ENCODE peak calls at places on chromosomes 6 and 20, in nine cellular contexts. V, F, D, A, S, G, Z, B and U are unnamed samples. For H3K4me1, the result is how much of the 10 kb centered on the place peaks cover.

GRCh38 chr6:43310137-43310536 is 1.5 kb upstream of the CRIP3 start:
- DNase-seq in V (peak), F (no peak), D (no peak), A (no peak), S (no peak), G (no peak), Z (no peak), B (no peak), U (no peak)

GRCh38 chr6:128731249-128732165 is 151.4 kb upstream of the LAMA2 start:
- DNase-seq in V (peak), F (peak), D (no peak), A (peak), S (no peak), G (no peak), Z (no peak), B (no peak), U (no peak)

GRCh38 chr6:41637179-41638001 is 878 bp upstream of the MDFI start:
- DNase-seq in V (no peak), F (peak), D (peak), A (no peak), S (peak), G (no peak), Z (peak), B (no peak), U (no peak)

GRCh38 chr6:41445268-41445667 is 100.9 kb upstream of the FOXP4 start:
- DNase-seq in V (peak), F (no peak), D (no peak), A (no peak), S (no peak), G (no peak), Z (no peak), B (no peak), U (no peak)

GRCh38 chr6:134539865-134540323 is 222.0 kb upstream of the SGK1 start:
- DNase-seq in V (peak), F (no peak), D (no peak), A (no peak), S (no peak), G (no peak), Z (no peak), B (no peak), U (no peak)

GRCh38 chr20:52090036-52090435 is 101.5 kb downstream of the ZFP64 start:
- DNase-seq in V (no peak), F (no peak), D (no peak), A (no peak), S (no peak), G (no peak), Z (no peak), B (no peak), U (no peak)

GRCh38 chr20:15889073-15889923 is 684.0 kb downstream of the KIF16B start:
- DNase-seq in V (no peak), F (no peak), D (no peak), A (no peak), S (no peak), G (no peak), Z (no peak), B (no peak), U (no peak)

GRCh38 chr6:163710552-163710951 is 296.0 kb downstream of the QKI start:
- DNase-seq in V (no peak), F (no peak), D (no peak), A (no peak), S (no peak), G (no peak), Z (no peak), B (no peak), U (no peak)

GRCh38 chr6:116948535-116949304 is 71.7 kb downstream of the RFX6 start:
- DNase-seq in V (no peak), F (no peak), D (no peak), A (peak), S (no peak), G (no peak), Z (no peak), B (no peak), U (no peak)

GRCh38 chr6:100877851-100878250 is 3.3 kb downstream of the ASCC3 start:
- DNase-seq in V (no peak), F (no peak), D (no peak), A (no peak), S (no peak), G (no peak), Z (no peak), B (no peak), U (no peak)

GRCh38 chr6:15160812-15161211 is 85.1 kb upstream of the JARID2 start:
- DNase-seq in V (peak), F (no peak), D (no peak), A (no peak), S (no peak), G (no peak), Z (no peak), B (no peak), U (no peak)

GRCh38 chr6:122749451-122750050 is 30.0 kb upstream of the FABP7 start:
- DNase-seq in V (no peak), F (no peak), D (no peak), A (no peak), S (no peak), G (no peak), Z (no peak), B (no peak), U (no peak)

DNA sequence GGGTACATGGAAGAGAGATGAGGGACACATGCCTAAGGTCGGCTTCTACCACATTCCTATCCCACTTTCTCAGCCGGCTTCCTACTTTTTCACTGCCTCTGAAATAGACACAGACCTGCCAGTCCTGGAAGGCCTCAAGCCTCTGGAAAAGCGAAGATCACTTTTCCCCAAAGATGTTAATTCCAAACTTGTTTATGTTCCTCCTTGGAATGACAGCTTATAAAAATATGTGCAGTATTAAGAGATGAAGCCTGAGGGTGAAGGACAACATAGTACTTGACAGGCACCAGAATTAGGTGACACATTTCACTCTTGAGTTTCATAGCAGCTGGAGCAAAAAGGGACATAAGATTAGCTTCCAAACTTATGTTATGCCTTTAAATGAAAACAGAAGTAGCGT is 25.2 kb downstream of the FOXO3 start:
- DNase-seq in V (no peak), F (no peak), D (no peak), A (no peak), S (no peak), G (no peak), Z (no peak), B (no peak), U (no peak)
- H3K4me1 ChIP-seq in V (half or more), F (under half), D (half or more), A (under half), S (half or more), G (under half), Z (half or more), B (half or more), U (under half)

DNA sequence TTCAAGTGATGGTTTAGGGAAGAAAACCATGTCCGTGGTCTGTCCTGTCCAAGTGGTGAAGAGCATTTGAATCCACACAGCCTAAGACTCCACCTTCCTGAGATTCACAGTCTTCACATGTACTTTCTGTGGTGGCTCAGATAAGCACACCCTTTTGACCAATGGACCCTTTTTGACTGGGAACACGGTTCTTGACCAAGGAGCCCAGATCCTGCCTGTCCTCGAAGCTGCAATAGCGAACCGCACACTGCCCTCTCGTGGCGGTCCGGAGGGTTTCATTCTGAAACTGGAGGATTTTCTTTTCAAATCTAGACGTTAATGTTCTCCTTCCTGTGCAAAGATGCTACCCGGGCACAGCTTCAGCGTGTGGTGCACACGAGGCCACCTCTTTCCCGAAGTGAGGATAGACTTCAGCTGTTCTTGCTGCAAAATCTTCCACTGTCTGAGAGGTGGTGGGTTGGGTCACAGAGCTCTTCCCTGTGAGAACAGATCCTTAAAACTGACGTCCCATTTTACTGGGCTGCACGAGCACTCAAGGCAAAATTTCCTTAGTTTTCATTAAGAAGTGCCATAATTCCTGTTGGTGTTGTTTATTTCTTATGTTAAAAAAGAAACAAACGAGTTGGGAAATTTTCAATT is 90.5 kb downstream of the SYNJ2 start:
- DNase-seq in V (peak), F (peak), D (peak), A (peak), S (peak), G (peak), Z (peak), B (peak), U (peak)
- TF ChIP-seq CTCF in V (peak), F (peak), D (peak), A (peak), S (peak), G (peak), Z (peak), B (peak), U (peak)

GRCh38 chr6:157273756-157274088 is 49.6 kb downstream of the TMEM242 start:
- DNase-seq in V (no peak), F (peak), D (peak), A (peak), S (no peak), G (no peak), Z (peak), B (peak), U (peak)
- H3K4me3 ChIP-seq in V (peak), F (peak), D (peak), A (no peak), S (no peak), G (peak), Z (peak), B (no peak), U (peak)

GRCh38 chr20:63551068-63551467 is 2.9 kb upstream of the FNDC11 start:
- DNase-seq in V (no peak), F (no peak), D (no peak), A (no peak), S (no peak), G (no peak), Z (no peak), B (no peak), U (no peak)
- H3K4me1 ChIP-seq in V (under half), F (under half), D (under half), A (under half), S (under half), G (under half), Z (under half), B (under half), U (under half)

DNA sequence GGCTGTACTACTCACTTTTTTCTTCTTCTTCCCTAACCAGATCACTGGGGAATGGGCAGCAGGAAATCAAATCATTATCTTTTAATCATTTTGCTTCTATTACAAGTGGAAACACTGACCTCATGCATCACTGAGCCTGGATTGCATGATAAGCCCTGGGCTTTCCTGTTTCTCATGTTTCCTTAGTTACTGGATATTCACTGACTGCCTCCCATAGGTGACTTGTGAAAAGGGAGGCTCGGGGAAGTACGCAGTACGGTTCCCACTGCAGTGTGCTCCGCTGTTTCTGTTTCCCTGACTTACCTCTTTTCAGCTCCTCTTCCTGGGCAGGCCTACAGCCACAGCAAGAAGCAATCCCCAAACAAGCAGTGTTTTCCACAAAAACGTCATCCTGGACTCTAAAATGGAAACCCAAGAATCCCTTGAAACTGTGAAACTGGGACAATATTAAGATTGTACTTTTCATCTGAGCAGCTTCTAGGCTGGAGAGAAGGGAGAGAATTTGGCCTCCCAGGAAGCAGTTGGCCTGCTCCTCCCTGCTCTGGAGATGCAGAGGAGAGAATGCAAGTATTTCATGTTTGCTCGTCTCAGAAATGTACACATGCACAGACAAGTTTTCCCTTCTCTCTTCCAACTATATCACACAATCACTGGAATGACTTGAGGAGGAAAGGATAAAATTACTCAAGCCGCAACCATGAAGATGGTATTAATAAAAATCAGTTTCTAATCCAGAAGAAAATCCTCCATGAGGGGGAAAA is 13.1 kb downstream of the BTNL2 start:
- DNase-seq in V (no peak), F (no peak), D (no peak), A (no peak), S (no peak), G (no peak), Z (no peak), B (no peak), U (no peak)
- TF ChIP-seq CTCF in V (no peak), F (no peak), D (no peak), A (no peak), S (no peak), G (no peak), Z (no peak), B (no peak), U (no peak)